ENCODE peak calls at places on chromosome 14, in five cellular contexts. One of them, this sample, is unnamed.
A peak's percentile ranks its signal among the peaks of the same experiment; 100 is the strongest.

GRCh38 chr14:100345711-100346110 is 22.6 kb downstream of the SLC25A47 start:
- DNase-seq in lower leg skin: peak; percentile 67
- DNase-seq in IMR-90: no peak
- DNase-seq in GM12878: no peak
- DNase-seq in heart left ventricle: no peak
- DNase-seq in this sample: no peak

GRCh38 chr14:61875483-61875882 is 113.3 kb downstream of the SNAPC1 start:
- DNase-seq in lower leg skin: no peak
- DNase-seq in IMR-90: no peak
- DNase-seq in GM12878: no peak
- DNase-seq in heart left ventricle: no peak
- DNase-seq in this sample: no peak

GRCh38 chr14:104283197-104284106 is 145.1 kb downstream of the KIF26A start:
- DNase-seq in lower leg skin: no peak
- DNase-seq in IMR-90: no peak
- DNase-seq in GM12878: no peak
- DNase-seq in heart left ventricle: peak; percentile 15
- DNase-seq in this sample: no peak

GRCh38 chr14:90781344-90781761 is 34.9 kb downstream of the TTC7B start:
- DNase-seq in lower leg skin: peak; percentile 68
- DNase-seq in IMR-90: peak; percentile 71
- DNase-seq in GM12878: no peak
- DNase-seq in heart left ventricle: no peak
- DNase-seq in this sample: no peak

GRCh38 chr14:59630281-59630963 is 53.8 kb upstream of the CCDC175 start:
- DNase-seq in lower leg skin: no peak
- DNase-seq in IMR-90: no peak
- DNase-seq in GM12878: no peak
- DNase-seq in heart left ventricle: no peak
- DNase-seq in this sample: no peak

GRCh38 chr14:96783306-96784224 is 13.6 kb upstream of the VRK1 start:
- DNase-seq in lower leg skin: no peak
- DNase-seq in IMR-90: no peak
- DNase-seq in GM12878: no peak
- DNase-seq in heart left ventricle: no peak
- DNase-seq in this sample: no peak

GRCh38 chr14:35971965-35972630 is 146.0 kb downstream of the BRMS1L start:
- DNase-seq in lower leg skin: no peak
- DNase-seq in IMR-90: no peak
- DNase-seq in GM12878: no peak
- DNase-seq in heart left ventricle: no peak
- DNase-seq in this sample: no peak

GRCh38 chr14:34806257-34806656 is 68.9 kb downstream of the BAZ1A start:
- DNase-seq in lower leg skin: no peak
- DNase-seq in IMR-90: no peak
- DNase-seq in GM12878: no peak
- DNase-seq in heart left ventricle: no peak
- DNase-seq in this sample: no peak

GRCh38 chr14:67704484-67705089 is 2.9 kb downstream of the RDH12 start:
- DNase-seq in lower leg skin: no peak
- DNase-seq in IMR-90: peak; percentile 54
- DNase-seq in GM12878: peak; percentile 45
- DNase-seq in heart left ventricle: no peak
- DNase-seq in this sample: peak; percentile 84

GRCh38 chr14:80974338-80975078 is 19.1 kb downstream of the TSHR start:
- DNase-seq in lower leg skin: no peak
- DNase-seq in IMR-90: no peak
- DNase-seq in GM12878: no peak
- DNase-seq in heart left ventricle: no peak
- DNase-seq in this sample: no peak

GRCh38 chr14:105537580-105538474 is 11.4 kb downstream of the TMEM121 start:
- DNase-seq in lower leg skin: no peak
- DNase-seq in IMR-90: no peak
- DNase-seq in GM12878: no peak
- DNase-seq in heart left ventricle: peak; percentile 50
- DNase-seq in this sample: peak; percentile 57

GRCh38 chr14:74302160-74302628 is 540 bp downstream of the ABCD4 start:
- DNase-seq in lower leg skin: no peak
- DNase-seq in IMR-90: peak; percentile 56
- DNase-seq in GM12878: peak; percentile 25
- DNase-seq in heart left ventricle: no peak
- DNase-seq in this sample: peak; percentile 64

GRCh38 chr14:105100931-105101330 is 35.7 kb upstream of the GPR132 start:
- DNase-seq in lower leg skin: no peak
- DNase-seq in IMR-90: no peak
- DNase-seq in GM12878: no peak
- DNase-seq in heart left ventricle: no peak
- DNase-seq in this sample: no peak

GRCh38 chr14:32166029-32166428 is 35.8 kb upstream of the RNU6-7 start:
- DNase-seq in lower leg skin: no peak
- DNase-seq in IMR-90: no peak
- DNase-seq in GM12878: no peak
- DNase-seq in heart left ventricle: no peak
- DNase-seq in this sample: no peak

GRCh38 chr14:105588236-105588860 is 62.0 kb downstream of the TMEM121 start:
- DNase-seq in lower leg skin: no peak
- DNase-seq in IMR-90: no peak
- DNase-seq in GM12878: no peak
- DNase-seq in heart left ventricle: no peak
- DNase-seq in this sample: no peak

GRCh38 chr14:34826661-34827060 is 48.5 kb downstream of the BAZ1A start:
- DNase-seq in lower leg skin: no peak
- DNase-seq in IMR-90: peak; percentile 56
- DNase-seq in GM12878: no peak
- DNase-seq in heart left ventricle: no peak
- DNase-seq in this sample: no peak

GRCh38 chr14:32606297-32606696 is 277.2 kb downstream of the AKAP6 start:
- DNase-seq in lower leg skin: no peak
- DNase-seq in IMR-90: no peak
- DNase-seq in GM12878: no peak
- DNase-seq in heart left ventricle: no peak
- DNase-seq in this sample: no peak

GRCh38 chr14:68733086-68733621 is 59.7 kb downstream of the ZFP36L1 start:
- DNase-seq in lower leg skin: no peak
- DNase-seq in IMR-90: no peak
- DNase-seq in GM12878: peak; percentile 55
- DNase-seq in heart left ventricle: no peak
- DNase-seq in this sample: no peak

GRCh38 chr14:35809597-35809996 is 502 bp upstream of the RALGAPA1 start:
- DNase-seq in lower leg skin: no peak
- DNase-seq in IMR-90: no peak
- DNase-seq in GM12878: no peak
- DNase-seq in heart left ventricle: no peak
- DNase-seq in this sample: no peak

GRCh38 chr14:22929848-22930364 is 730 bp upstream of the PRMT5 start:
- DNase-seq in lower leg skin: no peak
- DNase-seq in IMR-90: no peak
- DNase-seq in GM12878: no peak
- DNase-seq in heart left ventricle: no peak
- DNase-seq in this sample: no peak

GRCh38 chr14:22925513-22925912 is 3.7 kb downstream of the PRMT5 start:
- DNase-seq in lower leg skin: no peak
- DNase-seq in IMR-90: no peak
- DNase-seq in GM12878: no peak
- DNase-seq in heart left ventricle: no peak
- DNase-seq in this sample: no peak

GRCh38 chr14:22926316-22926715 is 2.9 kb downstream of the PRMT5 start:
- DNase-seq in lower leg skin: no peak
- DNase-seq in IMR-90: peak; percentile 20
- DNase-seq in GM12878: no peak
- DNase-seq in heart left ventricle: no peak
- DNase-seq in this sample: no peak

GRCh38 chr14:22928237-22929103 is 706 bp downstream of the PRMT5 start:
- DNase-seq in lower leg skin: no peak
- DNase-seq in IMR-90: no peak
- DNase-seq in GM12878: no peak
- DNase-seq in heart left ventricle: no peak
- DNase-seq in this sample: peak; percentile 50

DNA sequence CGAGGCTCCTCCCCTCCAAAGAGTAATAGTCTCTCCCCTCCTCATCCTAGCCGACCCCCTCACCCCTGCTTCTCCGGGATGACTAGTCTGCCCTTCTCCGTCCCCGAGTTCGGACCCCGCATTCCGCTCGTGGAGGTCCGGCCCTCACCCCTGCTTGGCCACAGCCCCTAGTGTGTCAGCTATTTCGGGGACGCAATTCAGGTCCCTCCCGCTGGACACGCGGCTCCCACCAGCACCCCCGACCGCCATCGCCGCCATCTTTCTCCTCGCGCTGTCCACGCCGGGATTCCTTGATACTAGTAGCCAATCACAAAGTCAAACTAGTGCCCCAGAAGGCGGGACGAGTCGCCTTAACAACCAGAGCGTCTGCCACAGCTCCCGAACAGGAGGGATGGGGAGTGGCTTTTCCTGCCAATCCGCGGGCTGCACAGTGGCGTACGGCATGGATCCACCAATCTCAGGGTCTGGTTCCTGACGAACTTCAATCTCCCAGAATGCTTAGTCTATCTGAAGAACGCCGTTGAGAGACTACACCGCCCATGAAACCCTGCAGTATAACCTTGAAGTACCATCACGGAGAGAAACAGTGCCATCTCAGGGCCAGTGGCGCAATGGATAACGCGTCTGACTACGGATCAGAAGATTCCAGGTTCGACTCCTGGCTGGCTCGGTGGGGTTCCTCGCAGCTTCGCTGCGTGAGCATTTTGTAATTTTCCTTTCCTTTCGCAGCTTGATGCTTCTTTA is at the start of gene PRMT5:
- DNase-seq in lower leg skin: peak; percentile 100
- DNase-seq in IMR-90: peak; percentile 100
- DNase-seq in GM12878: peak; percentile 100
- DNase-seq in heart left ventricle: peak; percentile 100
- DNase-seq in this sample: peak; percentile 99
- TF ChIP-seq POLR2A in lower leg skin: no peak
- TF ChIP-seq POLR2A in IMR-90: peak; percentile 91
- TF ChIP-seq POLR2A in GM12878: peak; percentile 97
- TF ChIP-seq POLR2A in heart left ventricle: no peak
- TF ChIP-seq POLR2A in this sample: peak; percentile 92

GRCh38 chr14:24300326-24300980 is 803 bp downstream of the NOP9 start:
- DNase-seq in lower leg skin: peak; percentile 70
- DNase-seq in IMR-90: no peak
- DNase-seq in GM12878: no peak
- DNase-seq in heart left ventricle: no peak
- DNase-seq in this sample: peak; percentile 53

GRCh38 chr14:24297190-24297964 is 2.2 kb downstream of the DHRS1 start:
- DNase-seq in lower leg skin: no peak
- DNase-seq in IMR-90: peak; percentile 28
- DNase-seq in GM12878: no peak
- DNase-seq in heart left ventricle: no peak
- DNase-seq in this sample: peak; percentile 66

GRCh38 chr14:24298892-24299254 is 707 bp downstream of the DHRS1 start:
- DNase-seq in lower leg skin: no peak
- DNase-seq in IMR-90: peak; percentile 77
- DNase-seq in GM12878: no peak
- DNase-seq in heart left ventricle: peak; percentile 44
- DNase-seq in this sample: peak; percentile 61

GRCh38 chr14:24296341-24297157 is 3.0 kb downstream of the DHRS1 start:
- DNase-seq in lower leg skin: no peak
- DNase-seq in IMR-90: peak; percentile 97
- DNase-seq in GM12878: peak; percentile 82
- DNase-seq in heart left ventricle: peak; percentile 60
- DNase-seq in this sample: peak; percentile 81

DNA sequence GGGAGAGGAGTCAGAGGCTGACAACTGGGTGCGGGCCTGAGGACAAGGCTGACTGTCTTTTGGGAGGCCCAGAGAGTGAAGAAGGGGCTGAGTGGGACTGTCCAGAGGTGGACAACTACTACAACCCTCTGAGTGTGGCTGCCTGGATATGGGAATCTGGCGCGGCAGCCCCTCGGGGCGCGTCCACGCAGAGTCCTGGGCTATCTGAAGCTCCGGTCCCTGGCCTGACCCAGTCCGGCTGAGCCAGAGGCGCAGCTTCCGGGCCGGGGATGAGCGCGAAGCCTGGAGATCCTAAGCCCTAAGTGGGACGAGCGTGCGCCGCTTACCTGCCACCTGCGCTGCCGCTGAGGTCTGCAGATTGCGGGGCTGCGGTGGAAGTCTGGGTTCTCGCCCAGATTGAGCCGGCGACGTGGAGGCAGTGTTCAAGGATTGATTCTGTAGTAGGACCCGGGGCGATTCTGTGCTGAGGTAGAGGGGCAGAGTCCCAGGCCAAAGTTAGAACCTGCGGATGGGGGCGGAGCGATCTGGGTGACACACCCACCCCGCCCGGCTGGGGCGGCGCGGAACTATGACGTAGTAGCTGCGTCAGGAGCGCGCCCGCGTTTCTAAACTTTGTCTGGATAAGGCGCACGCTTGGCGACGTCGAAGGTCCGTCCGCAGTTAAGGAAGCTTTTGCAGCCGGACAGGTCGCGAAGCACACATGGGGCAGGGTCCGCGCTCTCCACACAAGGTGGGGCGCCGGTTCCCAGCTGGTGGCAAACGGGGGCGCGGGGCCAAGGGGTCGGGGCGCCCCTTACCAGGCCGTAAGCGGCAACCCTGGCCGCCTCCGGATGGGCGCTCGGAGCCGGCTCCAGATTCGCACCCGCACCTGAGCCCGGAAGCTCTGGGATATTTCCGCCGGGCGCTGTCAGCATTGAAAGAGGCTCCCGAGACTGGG is at the start of the genes DHRS1 and NOP9:
- DNase-seq in lower leg skin: peak; percentile 99
- DNase-seq in IMR-90: peak; percentile 85
- DNase-seq in GM12878: peak; percentile 65
- DNase-seq in heart left ventricle: peak; percentile 90
- DNase-seq in this sample: peak; percentile 95
- TF ChIP-seq POLR2A in lower leg skin: no peak
- TF ChIP-seq POLR2A in IMR-90: peak; percentile 52
- TF ChIP-seq POLR2A in GM12878: peak; percentile 85
- TF ChIP-seq POLR2A in heart left ventricle: no peak
- TF ChIP-seq POLR2A in this sample: peak; percentile 78

GRCh38 chr14:21535545-21536394 is 9.6 kb upstream of the SALL2 start:
- DNase-seq in lower leg skin: no peak
- DNase-seq in IMR-90: no peak
- DNase-seq in GM12878: no peak
- DNase-seq in heart left ventricle: no peak
- DNase-seq in this sample: no peak
- TF ChIP-seq POLR2A in lower leg skin: no peak
- TF ChIP-seq POLR2A in IMR-90: no peak
- TF ChIP-seq POLR2A in GM12878: no peak
- TF ChIP-seq POLR2A in heart left ventricle: no peak
- TF ChIP-seq POLR2A in this sample: no peak

GRCh38 chr14:22871200-22871961 is at the start of gene LRP10:
- DNase-seq in lower leg skin: peak; percentile 99
- DNase-seq in IMR-90: peak; percentile 75
- DNase-seq in GM12878: peak; percentile 78
- DNase-seq in heart left ventricle: peak; percentile 96
- DNase-seq in this sample: peak; percentile 94

GRCh38 chr14:22875003-22875747 is 3.6 kb downstream of the LRP10 start:
- DNase-seq in lower leg skin: no peak
- DNase-seq in IMR-90: no peak
- DNase-seq in GM12878: no peak
- DNase-seq in heart left ventricle: no peak
- DNase-seq in this sample: no peak

GRCh38 chr14:22870811-22871199 is 735 bp upstream of the LRP10 start:
- DNase-seq in lower leg skin: no peak
- DNase-seq in IMR-90: no peak
- DNase-seq in GM12878: no peak
- DNase-seq in heart left ventricle: no peak
- DNase-seq in this sample: no peak

GRCh38 chr14:22872833-22873520 is 1.4 kb downstream of the LRP10 start:
- DNase-seq in lower leg skin: no peak
- DNase-seq in IMR-90: no peak
- DNase-seq in GM12878: no peak
- DNase-seq in heart left ventricle: no peak
- DNase-seq in this sample: no peak

GRCh38 chr14:22871962-22872832 is 657 bp downstream of the LRP10 start:
- DNase-seq in lower leg skin: peak; percentile 97
- DNase-seq in IMR-90: peak; percentile 81
- DNase-seq in GM12878: no peak
- DNase-seq in heart left ventricle: peak; percentile 70
- DNase-seq in this sample: peak; percentile 78
- TF ChIP-seq POLR2A in lower leg skin: no peak
- TF ChIP-seq POLR2A in IMR-90: no peak
- TF ChIP-seq POLR2A in GM12878: no peak
- TF ChIP-seq POLR2A in heart left ventricle: no peak
- TF ChIP-seq POLR2A in this sample: no peak

This sample was measured in erythroblast.